ENCODE peak calls at places on chromosomes 2 and 18, in four cellular contexts. Z is T-cell; L is activated naive CD4-positive, alpha-beta T cell treated with anti-CD3 and anti-CD28 coated beads, Interleukin-2, amount 50 U/mL, for 16 hours; F is AML-193. J is an unnamed sample.

GRCh38 chr2:21301871-21302433 is 178.2 kb downstream of the TDRD15 start:
- DNase-seq in L (no peak), Z (no peak), F (no peak), J (no peak)

GRCh38 chr2:69163109-69163508 is 150.1 kb downstream of the ANTXR1 start:
- DNase-seq in L (no peak), Z (no peak), F (peak; percentile 83), J (peak; percentile 72)

GRCh38 chr2:176187306-176188217 is 906 bp upstream of the HOXD1 start:
- DNase-seq in Z (no peak), L (no peak), F (no peak), J (no peak)

GRCh38 chr2:69948032-69948962 is 13.1 kb downstream of the ASPRV1 start:
- DNase-seq in F (no peak), Z (no peak), L (no peak), J (no peak)

GRCh38 chr2:112156152-112156986 is 18.2 kb downstream of the FBLN7 start:
- DNase-seq in Z (no peak), L (peak; percentile 28), F (no peak), J (no peak)

GRCh38 chr18:57910817-57911216 is 107.7 kb upstream of the ATP8B1 start:
- DNase-seq in L (no peak), Z (no peak), F (no peak), J (no peak)

GRCh38 chr18:9885170-9886004 is at the start of gene TXNDC2:
- DNase-seq in Z (no peak), F (no peak), L (no peak), J (no peak)

GRCh38 chr2:30731248-30731647 is 76.0 kb downstream of the CAPN13 start:
- DNase-seq in L (no peak), F (no peak), Z (no peak), J (no peak)

GRCh38 chr2:111662039-111662740 is 221.8 kb downstream of the ANAPC1 start:
- DNase-seq in Z (no peak), F (no peak), L (no peak), J (no peak)

GRCh38 chr18:12010187-12010802 is 29.0 kb downstream of the IMPA2 start:
- DNase-seq in F (no peak), L (no peak), Z (no peak), J (no peak)

GRCh38 chr2:172096661-172097547 is 5.8 kb downstream of the DLX2 start:
- DNase-seq in F (no peak), Z (no peak), L (no peak), J (no peak)

GRCh38 chr18:36580266-36580665 is 248.5 kb downstream of the TPGS2 start:
- DNase-seq in L (no peak), Z (no peak), F (no peak), J (no peak)

GRCh38 chr18:5393779-5394178 is 98.3 kb upstream of the ZBTB14 start:
- DNase-seq in L (no peak), F (no peak), Z (no peak), J (no peak)

GRCh38 chr18:79533146-79533545 is 137.4 kb downstream of the NFATC1 start:
- DNase-seq in L (no peak), Z (no peak), F (no peak), J (no peak)

GRCh38 chr2:241511091-241511741 is 2.8 kb upstream of the STK25 start:
- DNase-seq in F (no peak), Z (no peak), L (no peak), J (no peak)

GRCh38 chr2:9613291-9613690 is 17.5 kb downstream of the YWHAQ start:
- DNase-seq in F (peak; percentile 65), Z (no peak), L (no peak), J (no peak)

GRCh38 chr18:58668897-58669296 is 2.4 kb upstream of the MALT1 start:
- DNase-seq in L (no peak), Z (no peak), F (no peak), J (no peak)

GRCh38 chr2:221529943-221530652 is 42.0 kb downstream of the EPHA4 start:
- DNase-seq in L (no peak), Z (no peak), F (no peak), J (no peak)

GRCh38 chr2:206993964-206994363 is 54.6 kb downstream of the CPO start:
- DNase-seq in Z (no peak), F (peak; percentile 43), L (no peak), J (no peak)

GRCh38 chr2:124836415-124836814 is 811.3 kb downstream of the CNTNAP5 start:
- DNase-seq in Z (no peak), F (no peak), L (no peak), J (no peak)

GRCh38 chr2:31762085-31762484 is 181.3 kb upstream of the SRD5A2 start:
- DNase-seq in F (no peak), L (no peak), Z (no peak), J (no peak)

GRCh38 chr2:61633250-61633649 is 95.1 kb upstream of the XPO1 start:
- DNase-seq in Z (no peak), F (no peak), L (no peak), J (no peak)

GRCh38 chr18:76434452-76434851 is 60.6 kb downstream of the ZNF516 start:
- DNase-seq in Z (no peak), F (no peak), L (no peak), J (no peak)

GRCh38 chr2:236790991-236791390 is 221.4 kb downstream of the ACKR3 start:
- DNase-seq in Z (no peak), F (no peak), L (no peak), J (no peak)

GRCh38 chr2:223760838-223761502 is 76.4 kb downstream of the AP1S3 start:
- DNase-seq in Z (peak; percentile 43), F (peak; percentile 44), L (no peak), J (peak; percentile 4)

GRCh38 chr2:102895386-102895785 is 133.6 kb downstream of the TMEM182 start:
- DNase-seq in Z (no peak), L (no peak), F (peak; percentile 73), J (no peak)

GRCh38 chr2:151437630-151438029 is 27.9 kb downstream of the RIF1 start:
- DNase-seq in Z (no peak), F (peak; percentile 57), L (no peak), J (no peak)

GRCh38 chr2:46142546-46143329 is 154.5 kb upstream of the EPAS1 start:
- DNase-seq in L (no peak), Z (no peak), F (no peak), J (no peak)

GRCh38 chr18:28177828-28178635 is 1.1 kb upstream of the CDH2 start:
- DNase-seq in F (no peak), Z (no peak), L (no peak), J (no peak)

GRCh38 chr2:25697559-25698341 is 24.4 kb upstream of the DTNB start:
- DNase-seq in F (no peak), Z (no peak), L (no peak), J (no peak)

GRCh38 chr2:65566617-65567016 is 134.2 kb upstream of the SPRED2 start:
- DNase-seq in F (no peak), Z (no peak), L (no peak), J (no peak)

GRCh38 chr18:45254683-45255082 is 360.6 kb upstream of the SLC14A2 start:
- DNase-seq in F (no peak), Z (no peak), L (no peak), J (no peak)

J was measured in GDM1.